ENCODE peak calls at places on chromosomes 5 and 9, in five cellular contexts. G is HepG2, W is GM12878, C is upper lobe of left lung, R is K562. L is an unnamed sample.

GRCh38 chr9:95852059-95853032 is 23.1 kb upstream of the ERCC6L2 start:
- ATAC-seq in W (peak), R (peak), G (no peak), C (no peak), L (no peak)

GRCh38 chr5:14560091-14560595 is 21.4 kb upstream of the OTULINL start:
- ATAC-seq in G (no peak), R (no peak), C (no peak), W (peak), L (no peak)

GRCh38 chr5:121251954-121252353 is 599.7 kb upstream of the FTMT start:
- ATAC-seq in C (no peak), R (no peak), G (no peak), W (no peak), L (no peak)

GRCh38 chr9:134593286-134593685 is 48.3 kb upstream of the COL5A1 start:
- ATAC-seq in R (no peak), C (no peak), G (peak), W (no peak), L (no peak)

GRCh38 chr9:109087795-109088194 is 32.0 kb downstream of the TMEM245 start:
- ATAC-seq in W (no peak), R (no peak), C (peak), G (no peak), L (no peak)

GRCh38 chr5:83475540-83476469 is 4.3 kb downstream of the VCAN start:
- ATAC-seq in G (peak), W (no peak), R (no peak), C (no peak), L (no peak)

GRCh38 chr9:7185612-7186011 is 427.8 kb downstream of the KDM4C start:
- ATAC-seq in W (no peak), R (no peak), G (peak), C (no peak), L (peak)

GRCh38 chr9:124551472-124552339 is 44.5 kb upstream of the NR5A1 start:
- ATAC-seq in W (peak), G (peak), C (peak), R (peak), L (peak)

GRCh38 chr9:93198117-93198838 is 14.3 kb downstream of the WNK2 start:
- ATAC-seq in C (no peak), R (peak), W (peak), G (no peak), L (no peak)

GRCh38 chr5:139636975-139637408 is 11.2 kb upstream of the CXXC5 start:
- ATAC-seq in G (peak), R (peak), W (peak), C (no peak), L (no peak)

GRCh38 chr5:109225695-109226094 is 184.1 kb downstream of the PJA2 start:
- ATAC-seq in W (no peak), R (no peak), C (no peak), G (no peak), L (no peak)

GRCh38 chr9:131447148-131447547 is 53.3 kb downstream of the PRRC2B start:
- ATAC-seq in C (no peak), G (no peak), W (no peak), R (no peak), L (no peak)

GRCh38 chr9:137041134-137041533 is 4.8 kb downstream of the NPDC1 start:
- ATAC-seq in G (no peak), R (no peak), W (no peak), C (no peak), L (no peak)

GRCh38 chr5:96952118-96952750 is 16.4 kb downstream of the LNPEP start:
- ATAC-seq in G (no peak), C (no peak), R (peak), W (no peak), L (peak)

GRCh38 chr5:137217599-137218200 is 281.4 kb downstream of the SPOCK1 start:
- ATAC-seq in G (no peak), C (no peak), R (no peak), W (no peak), L (no peak)

GRCh38 chr5:8576178-8576577 is 707.2 kb downstream of the MTRR start:
- ATAC-seq in W (no peak), C (no peak), G (no peak), R (no peak), L (no peak)

GRCh38 chr5:160979356-160979755 is 127.3 kb upstream of the ATP10B start:
- ATAC-seq in C (no peak), G (no peak), R (no peak), W (peak), L (no peak)

GRCh38 chr9:75532651-75533050 is 357.8 kb upstream of the PCSK5 start:
- ATAC-seq in G (no peak), C (no peak), W (no peak), R (no peak), L (no peak)

GRCh38 chr5:56849671-56850070 is 34.3 kb downstream of the MAP3K1 start:
- ATAC-seq in G (no peak), R (peak), W (no peak), C (no peak), L (no peak)

GRCh38 chr5:61767231-61768080 is 435.4 kb downstream of the ZSWIM6 start:
- ATAC-seq in R (no peak), G (no peak), C (no peak), W (no peak), L (no peak)

GRCh38 chr5:65721050-65721774 is 697 bp downstream of the SGTB start:
- ATAC-seq in G (peak), C (peak), W (peak), R (peak), L (peak)

GRCh38 chr9:120435066-120435465 is 144.9 kb downstream of the CDK5RAP2 start:
- ATAC-seq in R (no peak), W (no peak), G (no peak), C (no peak), L (peak)

GRCh38 chr5:612498-613424 is 621 bp downstream of the CEP72 start:
- ATAC-seq in W (peak), C (no peak), R (peak), G (peak), L (peak)

GRCh38 chr9:21153688-21154608 is 12.3 kb upstream of the IFNW1 start:
- ATAC-seq in C (no peak), W (peak), R (no peak), G (peak), L (no peak)

GRCh38 chr5:180801596-180802324 is 846 bp downstream of the MGAT1 start:
- ATAC-seq in R (peak), C (peak), G (peak), W (no peak), L (peak)

GRCh38 chr5:140548300-140548688 is 832 bp downstream of the EIF4EBP3 start:
- ATAC-seq in R (peak), W (peak), C (peak), G (no peak), L (no peak)

GRCh38 chr9:107363511-107364182 is 80.6 kb downstream of the RAD23B start:
- ATAC-seq in W (no peak), R (no peak), G (no peak), C (no peak), L (no peak)

GRCh38 chr9:137030528-137030927 is 1.4 kb downstream of the FUT7 start:
- ATAC-seq in C (no peak), W (no peak), R (no peak), G (no peak), L (no peak)

GRCh38 chr9:16150938-16151650 is 598.3 kb downstream of the CCDC171 start:
- ATAC-seq in G (no peak), W (peak), C (no peak), R (no peak), L (peak)

GRCh38 chr9:121660876-121661275 is 9.4 kb downstream of the DAB2IP start:
- ATAC-seq in R (no peak), C (no peak), G (no peak), W (no peak), L (no peak)

GRCh38 chr9:121661328-121661727 is 9.9 kb downstream of the DAB2IP start:
- ATAC-seq in W (no peak), R (no peak), G (no peak), C (no peak), L (no peak)

GRCh38 chr9:121662359-121662758 is 10.9 kb downstream of the DAB2IP start:
- ATAC-seq in W (no peak), R (no peak), C (no peak), G (no peak), L (no peak)

GRCh38 chr9:121662896-121663580 is 11.6 kb downstream of the DAB2IP start:
- ATAC-seq in W (no peak), G (no peak), C (peak), R (no peak), L (no peak)

DNA sequence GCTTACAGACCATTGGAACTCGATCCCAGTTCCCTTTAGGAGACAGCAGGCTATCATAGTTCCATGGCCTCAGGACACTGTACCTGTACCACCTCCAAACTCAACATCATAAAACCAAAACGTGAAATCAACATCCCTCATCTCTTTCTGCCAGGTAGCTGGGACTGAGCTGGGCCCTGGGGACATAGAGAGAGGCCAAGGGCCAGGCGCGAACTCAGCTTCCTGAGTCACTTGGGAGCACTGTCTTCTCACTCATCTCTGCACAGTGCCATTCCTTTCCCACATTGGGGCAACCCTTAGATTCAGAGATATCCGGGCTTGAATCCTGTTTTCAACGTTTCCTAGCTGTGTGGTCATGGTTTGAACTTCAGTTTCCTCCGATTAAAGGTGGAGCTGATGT is 12.2 kb downstream of the DAB2IP start:
- ATAC-seq in R (no peak), C (no peak), G (no peak), W (no peak), L (no peak)
- TF ChIP-seq POLR2AphosphoS5 in R (no peak), C (no peak), G (no peak), W (no peak), L (no peak)

DNA sequence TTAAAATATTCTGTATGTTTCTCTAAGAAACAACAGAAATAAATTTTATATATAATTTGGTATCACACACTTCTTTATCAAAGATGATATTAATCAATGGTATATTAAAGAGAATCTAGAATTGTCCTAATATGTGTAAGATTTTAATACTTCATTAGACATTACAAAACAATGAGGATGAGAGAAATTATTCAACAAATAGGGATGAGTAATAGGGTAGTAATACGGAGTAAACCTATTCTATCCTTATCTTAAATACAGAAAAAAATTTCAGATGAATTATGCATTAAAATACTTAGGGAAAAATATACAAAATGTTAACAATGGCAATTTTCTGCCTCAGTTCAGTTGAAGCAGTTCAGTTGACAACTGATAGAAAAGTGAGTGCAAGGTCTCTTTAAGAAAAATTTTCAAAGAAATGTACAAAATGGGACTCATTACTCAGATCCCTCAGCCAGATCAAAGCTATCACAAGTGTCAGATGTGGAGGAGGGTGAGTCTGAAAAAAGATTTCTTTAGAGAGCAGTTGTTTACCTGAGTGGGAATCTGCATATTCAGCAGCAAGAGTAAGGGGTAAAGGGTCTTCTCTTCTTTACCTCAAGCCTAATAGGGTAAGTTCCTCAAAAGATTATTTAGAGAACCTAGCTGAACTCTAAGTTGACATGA is 56.7 kb upstream of the GCNT4 start:
- ATAC-seq in G (no peak), W (no peak), C (no peak), R (no peak), L (no peak)
- TF ChIP-seq EP300 in G (no peak), W (no peak), C (no peak), R (no peak), L (no peak)

DNA sequence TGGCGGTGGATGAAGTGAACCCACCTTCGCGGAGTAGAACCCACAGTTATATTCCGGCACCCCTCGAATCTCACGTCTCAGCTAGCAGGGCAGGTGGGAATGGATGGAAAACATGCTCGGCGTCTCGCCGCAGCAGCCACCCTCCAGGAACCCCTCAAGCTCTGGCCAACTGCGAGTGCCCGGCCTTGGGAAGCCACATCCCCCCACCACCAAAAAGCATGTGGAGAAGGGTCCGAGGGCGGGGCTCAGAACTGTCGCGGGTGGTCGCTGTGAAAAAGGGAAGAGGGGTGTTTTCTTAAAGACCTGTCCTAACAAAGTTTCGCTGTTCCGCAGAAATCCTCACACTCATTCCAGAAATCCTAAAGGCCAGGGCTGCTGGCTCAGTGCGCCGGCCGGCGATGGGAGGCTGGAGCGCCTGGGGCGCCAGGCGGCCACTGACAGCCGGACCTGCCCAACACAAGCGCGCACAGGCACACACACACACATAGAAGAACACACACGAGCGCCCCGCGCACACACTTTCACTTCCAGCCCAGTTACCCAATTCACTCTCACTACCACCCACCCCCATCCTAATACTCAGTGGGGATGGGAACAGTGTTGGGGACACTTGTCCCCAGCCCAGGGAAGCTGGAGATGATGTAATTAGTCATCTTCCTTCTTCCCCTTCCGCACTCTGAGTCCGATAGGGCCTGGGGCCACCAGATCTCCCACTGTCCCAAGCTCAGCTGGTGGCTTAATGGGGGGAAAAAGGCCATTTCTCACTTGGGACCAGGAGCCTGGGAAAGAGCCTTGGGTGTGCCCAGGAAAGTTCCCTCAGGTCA is 2.0 kb downstream of the EBF1 start:
- ATAC-seq in G (no peak), C (peak), R (no peak), W (peak), L (no peak)
- TF ChIP-seq POLR2A in G (no peak), C (no peak), R (no peak), W (no peak), L (peak)

DNA sequence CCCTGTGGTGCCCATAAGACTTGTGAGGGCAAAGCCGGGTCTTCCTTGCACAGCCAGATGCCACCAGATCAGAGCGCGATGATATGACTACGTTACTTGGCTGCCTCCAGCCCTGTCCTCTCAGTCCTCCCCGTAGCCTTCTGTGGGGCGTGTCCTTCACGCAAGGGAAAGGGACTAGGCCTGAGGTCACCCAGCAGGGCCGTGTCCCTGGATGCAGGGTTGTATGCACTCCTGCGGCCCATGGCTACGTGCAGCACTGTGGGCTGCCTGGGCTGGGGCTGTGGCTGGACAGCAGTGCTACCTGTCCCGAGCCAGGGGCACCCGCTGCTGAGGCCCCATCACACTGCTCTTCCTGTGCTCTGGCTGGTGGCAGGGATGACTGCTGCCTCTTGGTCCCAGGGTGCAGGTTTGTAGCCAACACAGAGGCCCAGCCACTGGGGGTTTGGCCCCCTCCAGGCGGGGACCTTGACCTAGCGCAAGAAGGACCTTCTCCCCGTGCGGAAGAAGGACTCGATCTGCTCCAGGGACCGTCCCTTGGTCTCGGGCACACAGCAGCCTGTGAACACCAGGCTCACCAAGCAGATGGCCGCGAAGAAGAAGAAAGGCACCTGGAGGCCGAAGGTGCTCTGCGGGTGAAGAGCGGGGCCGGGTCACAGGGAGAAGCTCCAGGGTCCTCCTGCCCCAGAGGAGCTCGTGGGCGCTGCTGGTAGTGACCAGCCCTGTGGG is 7.2 kb downstream of the SLC2A6 start:
- ATAC-seq in G (peak), C (no peak), R (peak), W (no peak), L (no peak)
- TF ChIP-seq POLR2AphosphoS5 in G (no peak), C (no peak), R (no peak), W (no peak), L (no peak)

DNA sequence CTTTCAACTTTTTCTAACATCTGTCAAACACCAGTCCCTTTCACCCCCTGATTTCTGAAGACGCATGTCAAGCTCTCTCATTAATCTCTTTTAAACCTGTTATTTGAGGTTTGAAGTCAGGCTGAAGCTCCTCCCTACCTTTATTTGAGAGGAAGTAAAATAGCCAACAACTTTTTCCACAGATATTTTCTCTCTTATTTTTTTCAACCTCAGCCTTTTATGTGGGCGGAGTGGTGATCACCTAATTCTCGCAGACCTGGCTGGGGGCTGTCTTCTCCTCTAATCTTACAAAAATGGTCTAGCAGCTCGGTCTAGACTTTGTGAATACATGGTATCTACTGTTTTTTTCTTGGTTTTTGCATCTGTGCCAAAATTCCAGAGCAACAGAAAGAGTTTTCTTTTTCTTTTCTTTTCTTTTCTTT is 395.7 kb upstream of the ACTBL2 start:
- ATAC-seq in W (no peak), C (no peak), R (no peak), G (no peak), L (no peak)
- TF ChIP-seq EP300 in W (no peak), C (no peak), R (no peak), G (no peak), L (no peak)

DNA sequence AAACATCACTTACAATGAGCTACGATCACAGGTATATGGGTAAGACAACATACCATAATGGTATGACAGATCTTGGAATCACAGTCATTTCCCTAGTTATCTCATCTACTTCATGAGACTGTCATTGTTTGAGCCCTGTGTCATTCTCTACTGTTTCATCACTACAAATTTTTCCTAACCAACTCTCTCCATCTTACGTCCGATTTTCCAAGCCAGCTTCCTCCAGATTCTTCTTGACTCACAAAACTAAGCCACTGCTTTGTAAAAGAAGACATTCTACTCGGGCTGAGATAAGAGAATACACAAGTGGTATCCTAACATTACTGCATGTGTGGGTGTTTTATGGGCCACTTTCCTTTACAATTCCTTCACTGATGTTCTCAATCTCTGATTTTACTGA is 49.6 kb downstream of the SERINC5 start:
- ATAC-seq in C (no peak), W (no peak), G (no peak), R (no peak), L (no peak)
- TF ChIP-seq POLR2A in C (no peak), W (no peak), G (no peak), R (no peak), L (no peak)

GRCh38 chr5:92641031-92641962 is 939.7 kb downstream of the NR2F1-AS1 start:
- ATAC-seq in W (no peak), C (no peak), R (no peak), G (peak), L (no peak)
- TF ChIP-seq POLR2AphosphoS5 in W (no peak), C (no peak), R (no peak), G (no peak), L (no peak)